ENCODE peak calls at places on chromosomes 3 and 15, in four cellular contexts. S is neuronal stem cell, U is mesenchymal stem cell, T is H1. A is an unnamed sample.
A peak's percentile ranks its signal among the peaks of the same experiment; 100 is the strongest.

GRCh38 chr3:139016430-139017048 is 4.2 kb downstream of the PRR23B start:
- DNase-seq in S (no peak), U (no peak), T (no peak), A (no peak)

GRCh38 chr3:138470687-138471086 is 36.3 kb downstream of the ESYT3 start:
- DNase-seq in S (no peak), U (no peak), T (no peak), A (no peak)

GRCh38 chr15:100778831-100779288 is 100.8 kb upstream of the ALDH1A3 start:
- DNase-seq in S (no peak), U (no peak), T (no peak), A (no peak)

GRCh38 chr3:111738790-111739189 is 120.3 kb upstream of the PHLDB2 start:
- DNase-seq in S (no peak), U (no peak), T (no peak), A (no peak)

GRCh38 chr3:169564883-169565282 is 98.6 kb downstream of the MECOM start:
- DNase-seq in S (no peak), U (no peak), T (no peak), A (no peak)

GRCh38 chr3:46521096-46521495 is 23.3 kb downstream of the RTP3 start:
- DNase-seq in S (no peak), U (no peak), T (no peak), A (no peak)

GRCh38 chr3:13559751-13560540 is 11.0 kb downstream of the FBLN2 start:
- DNase-seq in S (no peak), U (no peak), T (no peak), A (no peak)

GRCh38 chr3:23242106-23242505 is 39.0 kb downstream of the UBE2E2 start:
- DNase-seq in S (no peak), U (no peak), T (no peak), A (no peak)

GRCh38 chr15:82921242-82921641 is 31.3 kb downstream of the HOMER2 start:
- DNase-seq in S (no peak), U (no peak), T (no peak), A (no peak)

GRCh38 chr15:67548862-67549651 is 6.6 kb downstream of the MAP2K5 start:
- DNase-seq in S (peak; percentile 63), U (peak; percentile 24), T (peak; percentile 59), A (no peak)

GRCh38 chr15:43056696-43057095 is 49.1 kb downstream of the UBR1 start:
- DNase-seq in S (no peak), U (no peak), T (no peak), A (no peak)

GRCh38 chr3:89184151-89184550 is 76.7 kb downstream of the EPHA3 start:
- DNase-seq in S (no peak), U (no peak), T (no peak), A (no peak)

GRCh38 chr3:30779686-30780287 is 114.7 kb downstream of the GADL1 start:
- DNase-seq in S (peak; percentile 18), U (peak; percentile 45), T (no peak), A (peak; percentile 38)

GRCh38 chr3:14489641-14490040 is 50.5 kb downstream of the GRIP2 start:
- DNase-seq in S (no peak), U (no peak), T (no peak), A (no peak)

GRCh38 chr15:35630570-35630969 is 84.6 kb upstream of the DPH6 start:
- DNase-seq in S (no peak), U (no peak), T (no peak), A (no peak)

GRCh38 chr15:67119238-67119846 is 53.9 kb downstream of the SMAD3 start:
- DNase-seq in S (no peak), U (no peak), T (no peak), A (no peak)

GRCh38 chr3:11568503-11569155 is 75.1 kb downstream of the VGLL4 start:
- DNase-seq in S (no peak), U (peak; percentile 97), T (no peak), A (peak; percentile 93)

GRCh38 chr3:123757281-123757940 is 126.7 kb downstream of the MYLK start:
- DNase-seq in S (no peak), U (peak; percentile 46), T (no peak), A (no peak)

GRCh38 chr3:156610154-156610553 is 55.2 kb upstream of the SSR3 start:
- DNase-seq in S (no peak), U (no peak), T (no peak), A (no peak)

GRCh38 chr3:165056510-165056909 is 21.8 kb downstream of the SI start:
- DNase-seq in S (no peak), U (no peak), T (no peak), A (no peak)

GRCh38 chr3:159077860-159078259 is 276.0 kb downstream of the MFSD1 start:
- DNase-seq in S (no peak), U (peak; percentile 88), T (no peak), A (peak; percentile 22)

GRCh38 chr15:52668133-52668532 is 11.1 kb downstream of the ATOSA start:
- DNase-seq in S (no peak), U (no peak), T (no peak), A (peak; percentile 12)

GRCh38 chr15:63345391-63345752 is 36.3 kb downstream of the CA12 start:
- DNase-seq in S (no peak), U (no peak), T (no peak), A (no peak)

GRCh38 chr15:44598892-44599291 is 61.9 kb downstream of the EIF3J start:
- DNase-seq in S (no peak), U (peak; percentile 51), T (no peak), A (peak; percentile 85)

GRCh38 chr3:47416041-47416440 is 35.2 kb downstream of the PTPN23 start:
- DNase-seq in S (no peak), U (no peak), T (no peak), A (no peak)

GRCh38 chr15:70863450-70864218 is 9.7 kb upstream of the LARP6 start:
- DNase-seq in S (no peak), U (peak; percentile 82), T (no peak), A (peak; percentile 92)

GRCh38 chr3:123584284-123584987 is 417 bp downstream of the HACD2 start:
- DNase-seq in S (no peak), U (peak; percentile 32), T (no peak), A (no peak)

GRCh38 chr15:101489236-101489632 is 273 bp downstream of the PCSK6 start:
- DNase-seq in S (no peak), U (no peak), T (no peak), A (no peak)

GRCh38 chr3:158269896-158270295 is 160.0 kb downstream of the RSRC1 start:
- DNase-seq in S (no peak), U (no peak), T (no peak), A (no peak)

GRCh38 chr3:139608924-139609323 is 68.8 kb downstream of the NMNAT3 start:
- DNase-seq in S (no peak), U (no peak), T (no peak), A (no peak)

GRCh38 chr15:47756872-47757271 is 39.6 kb downstream of the SEMA6D start:
- DNase-seq in S (no peak), U (peak; percentile 80), T (no peak), A (peak; percentile 91)

GRCh38 chr3:61975936-61976335 is 397.4 kb downstream of the FEZF2 start:
- DNase-seq in S (no peak), U (no peak), T (no peak), A (no peak)

GRCh38 chr3:61981005-61981404 is 392.3 kb downstream of the FEZF2 start:
- DNase-seq in S (no peak), U (no peak), T (no peak), A (no peak)

GRCh38 chr3:61983479-61983878 is 389.9 kb downstream of the FEZF2 start:
- DNase-seq in S (no peak), U (no peak), T (no peak), A (peak; percentile 4)

GRCh38 chr3:61978460-61979419 is 394.6 kb downstream of the FEZF2 start:
- DNase-seq in S (no peak), U (no peak), T (no peak), A (no peak)

DNA sequence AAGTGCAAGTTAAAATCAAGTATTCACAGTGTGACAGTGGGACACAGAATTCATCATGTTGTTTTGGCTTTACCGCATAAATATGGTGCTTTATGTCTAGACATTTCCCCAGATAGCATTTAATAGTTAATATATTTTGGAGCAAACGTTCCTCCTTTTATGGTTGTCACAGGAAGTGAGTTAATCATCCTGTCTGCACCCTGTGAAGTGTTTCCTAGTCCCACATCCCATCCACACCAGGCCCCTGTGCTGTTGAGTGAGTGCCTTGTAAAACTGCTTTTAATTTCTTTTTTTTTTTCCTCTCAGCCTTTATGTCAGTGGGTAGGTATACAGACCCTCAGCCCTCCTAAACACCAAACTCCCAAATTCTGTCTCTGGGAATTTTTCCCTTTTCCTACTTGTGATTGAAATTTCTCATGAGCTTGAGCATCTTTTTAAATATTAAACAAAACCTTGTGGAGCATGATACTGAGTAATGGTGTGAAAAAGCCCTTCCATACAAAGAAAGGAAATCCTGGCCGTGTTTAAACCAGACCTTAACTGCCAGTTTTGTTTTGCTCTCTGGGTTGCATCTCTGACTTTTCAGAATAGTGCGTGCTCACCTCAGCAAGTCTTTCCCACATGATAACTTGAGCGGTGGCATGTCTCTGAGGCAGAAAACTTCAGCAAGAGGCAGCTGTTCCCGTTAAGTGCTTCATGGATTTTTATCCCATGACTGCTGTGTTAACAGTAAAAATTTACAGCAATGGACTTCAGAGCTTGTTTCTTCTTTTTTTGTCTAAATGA is 393.5 kb downstream of the FEZF2 start:
- DNase-seq in S (no peak), U (no peak), T (no peak), A (no peak)
- H3K14ac ChIP-seq in S (no peak overlapping the region), U (no peak overlapping the region), T (no peak overlapping the region), A (peak overlapping the region; percentile 45)

GRCh38 chr3:122231781-122232180 is 48.3 kb downstream of the CASR start:
- DNase-seq in S (no peak), U (no peak), T (no peak), A (no peak)

GRCh38 chr3:122227036-122227781 is 43.7 kb downstream of the CASR start:
- DNase-seq in S (no peak), U (no peak), T (no peak), A (no peak)

GRCh38 chr3:122233109-122233952 is 49.9 kb downstream of the CASR start:
- DNase-seq in S (no peak), U (no peak), T (no peak), A (no peak)

GRCh38 chr3:122232485-122232884 is 49.0 kb downstream of the CASR start:
- DNase-seq in S (no peak), U (no peak), T (no peak), A (no peak)

DNA sequence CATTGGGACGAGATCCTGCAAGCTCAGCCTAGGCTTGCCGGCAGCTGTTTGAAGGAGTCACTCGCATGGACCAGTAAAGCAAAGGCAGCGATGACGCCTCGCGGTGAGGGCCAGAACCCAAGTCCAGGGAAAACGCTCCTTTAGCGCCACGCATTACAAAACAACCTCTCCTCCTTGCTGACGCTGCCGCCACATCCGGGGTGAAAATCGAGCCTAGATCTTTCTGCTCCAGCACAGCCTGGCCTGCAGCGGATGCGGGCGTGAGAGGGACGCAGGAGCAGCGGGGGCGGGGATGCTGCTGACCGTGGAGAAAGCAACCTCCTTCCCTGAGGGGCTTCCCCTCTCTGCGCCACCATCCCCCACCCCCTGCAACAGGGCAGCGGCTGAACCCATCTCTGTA is 46.7 kb downstream of the CASR start:
- DNase-seq in S (no peak), U (no peak), T (no peak), A (no peak)
- H3K14ac ChIP-seq in S (no peak overlapping the region), U (peak overlapping the region; percentile 51), T (no peak overlapping the region), A (no peak overlapping the region)

DNA sequence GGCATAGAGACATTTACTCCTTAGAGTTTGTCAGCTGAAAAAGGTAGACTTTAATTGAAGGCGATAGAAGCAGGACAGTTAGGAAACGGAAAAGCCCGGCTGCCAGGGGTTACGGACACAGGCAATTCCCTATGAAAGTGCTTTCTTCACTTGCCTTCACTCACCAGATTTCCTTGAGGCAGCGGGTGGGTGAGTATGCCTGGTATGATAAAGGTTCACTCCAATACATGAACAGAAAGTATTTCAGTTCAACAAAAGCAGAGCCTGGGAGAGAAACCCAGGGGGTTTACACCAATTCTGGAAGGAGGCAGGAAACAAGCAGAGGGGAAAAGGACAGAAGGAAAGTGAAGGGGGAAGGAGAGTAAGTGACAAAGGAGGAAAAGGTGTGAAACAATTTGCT is 53.9 kb downstream of the QTRT2 start:
- DNase-seq in S (no peak), U (no peak), T (no peak), A (no peak)
- H3K14ac ChIP-seq in S (no peak overlapping the region), U (no peak overlapping the region), T (no peak overlapping the region), A (no peak overlapping the region)

GRCh38 chr15:30044377-30044776 is 38.4 kb upstream of the GOLGA8J start:
- DNase-seq in S (no peak), U (no peak), T (no peak), A (no peak)
- H3K14ac ChIP-seq in S (no peak overlapping the region), U (no peak overlapping the region), T (no peak overlapping the region), A (no peak overlapping the region)

A was measured in IMR-90.